ENCODE peak calls at places on chromosome 16, in four cellular contexts. D is ovary, X is suprapubic skin, T is K562. L is an unnamed sample. For H3K4me1, the result is how much of the 10 kb centered on the place peaks cover.

GRCh38 chr16:22191966-22192260 is 14.2 kb upstream of the EEF2K start:
- DNase-seq in D (peak), X (no peak), T (peak), L (no peak)

GRCh38 chr16:57899771-57900661 is 70.9 kb downstream of the CNGB1 start:
- DNase-seq in T (peak), X (no peak), D (peak), L (no peak)

GRCh38 chr16:82784567-82784956 is 157.8 kb downstream of the CDH13 start:
- DNase-seq in X (no peak), D (no peak), T (no peak), L (no peak)

GRCh38 chr16:51129105-51129504 is 22.0 kb downstream of the SALL1 start:
- DNase-seq in X (no peak), T (no peak), D (no peak), L (no peak)

GRCh38 chr16:23754594-23755483 is at the start of gene CHP2:
- DNase-seq in X (no peak), D (no peak), T (peak), L (no peak)

GRCh38 chr16:1155353-1156110 is 2.6 kb downstream of the CACNA1H start:
- DNase-seq in T (no peak), X (no peak), D (peak), L (no peak)

GRCh38 chr16:73062640-73063283 is 14.8 kb upstream of the ZFHX3 start:
- DNase-seq in D (no peak), T (no peak), X (no peak), L (no peak)

GRCh38 chr16:58299757-58300349 is 5.0 kb upstream of the PRSS54 start:
- DNase-seq in X (no peak), T (peak), D (no peak), L (no peak)

GRCh38 chr16:85861095-85861825 is 37.7 kb upstream of the IRF8 start:
- DNase-seq in D (no peak), X (no peak), T (no peak), L (no peak)

GRCh38 chr16:56246051-56246817 is 54.9 kb downstream of the GNAO1 start:
- DNase-seq in D (no peak), T (peak), X (no peak), L (no peak)

GRCh38 chr16:508884-509736 is 18.4 kb upstream of the CAPN15 start:
- DNase-seq in X (no peak), D (no peak), T (no peak), L (no peak)

GRCh38 chr16:1493746-1494094 is 560 bp downstream of the TELO2 start:
- DNase-seq in D (no peak), X (no peak), T (peak), L (no peak)

GRCh38 chr16:31064882-31065461 is 9.1 kb downstream of the ZNF668 start:
- DNase-seq in D (no peak), X (no peak), T (no peak), L (no peak)

GRCh38 chr16:50173318-50173717 is 20.2 kb downstream of the TENT4B start:
- DNase-seq in T (no peak), X (no peak), D (no peak), L (no peak)

GRCh38 chr16:79509221-79509631 is 91.3 kb downstream of the MAF start:
- DNase-seq in D (no peak), T (no peak), X (no peak), L (no peak)

GRCh38 chr16:86872126-86872525 is 293.8 kb downstream of the FOXL1 start:
- DNase-seq in D (no peak), T (no peak), X (no peak), L (no peak)

GRCh38 chr16:86869288-86870022 is 291.1 kb downstream of the FOXL1 start:
- DNase-seq in T (peak), X (no peak), D (no peak), L (no peak)

GRCh38 chr16:86874141-86874540 is 295.8 kb downstream of the FOXL1 start:
- DNase-seq in T (peak), D (no peak), X (no peak), L (no peak)

GRCh38 chr16:86876499-86876898 is 298.1 kb downstream of the FOXL1 start:
- DNase-seq in D (no peak), T (no peak), X (no peak), L (no peak)

GRCh38 chr16:86872833-86873232 is 294.5 kb downstream of the FOXL1 start:
- DNase-seq in X (no peak), D (no peak), T (no peak), L (no peak)
- H3K4me1 ChIP-seq in X (under half), D (under half), T (under half), L (under half)

GRCh38 chr16:3022208-3022696 is 1.5 kb downstream of the HCFC1R1 start:
- DNase-seq in X (peak), T (peak), D (peak), L (peak)

GRCh38 chr16:3020247-3020603 is at the start of gene TNFRSF12A:
- DNase-seq in D (peak), T (peak), X (no peak), L (peak)

GRCh38 chr16:3022697-3023414 is 886 bp downstream of the HCFC1R1 start:
- DNase-seq in D (no peak), T (no peak), X (no peak), L (no peak)

GRCh38 chr16:3020604-3021448 is 658 bp downstream of the TNFRSF12A start:
- DNase-seq in T (peak), D (peak), X (peak), L (peak)

GRCh38 chr16:3021449-3022207 is 1.5 kb downstream of the TNFRSF12A start:
- DNase-seq in D (peak), T (peak), X (peak), L (no peak)
- TF ChIP-seq EP300 in D (no peak), T (no peak), X (no peak), L (no peak)

GRCh38 chr16:17914168-17914567 is 422.4 kb downstream of the NPIPA8 start:
- DNase-seq in D (no peak), T (no peak), X (no peak), L (no peak)
- H3K4me1 ChIP-seq in D (under half), T (under half), X (under half), L (under half)

GRCh38 chr16:14632693-14633569 is at the start of gene BFAR:
- DNase-seq in D (peak), T (peak), X (peak), L (peak)
- TF ChIP-seq EP300 in D (peak), T (peak), X (no peak), L (no peak)

DNA sequence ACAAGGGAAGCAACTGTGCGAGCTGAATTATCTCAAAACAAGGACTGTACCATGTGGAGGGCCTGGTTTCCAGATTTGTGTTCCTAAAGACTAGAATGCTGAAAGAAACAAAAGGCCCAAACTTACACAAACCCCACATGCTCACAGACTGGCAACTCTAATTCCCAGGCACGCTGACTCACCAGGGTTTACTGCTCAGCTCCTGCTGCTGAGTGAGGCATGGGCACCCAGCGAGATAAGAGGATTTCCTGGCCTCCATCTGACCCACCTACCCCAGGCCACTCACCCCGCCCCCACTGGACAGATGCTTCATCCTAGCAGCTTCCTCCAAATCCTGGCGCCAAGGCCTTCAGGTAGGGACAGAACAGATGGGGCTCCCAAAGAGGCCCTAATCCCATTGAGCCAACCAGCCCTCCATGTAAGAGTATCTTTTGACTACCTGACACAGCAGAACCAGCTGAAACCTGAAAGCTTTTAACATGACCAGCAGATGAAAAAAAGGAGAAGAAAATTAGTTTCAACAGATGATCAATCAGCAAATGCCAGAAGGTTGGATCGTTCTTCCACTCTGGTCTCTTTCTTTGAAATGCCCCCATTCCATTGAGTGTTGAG is 33.9 kb downstream of the DCUN1D3 start:
- DNase-seq in D (peak), X (peak), T (peak), L (no peak)
- H3K4me1 ChIP-seq in D (under half), X (half or more), T (under half), L (half or more)

GRCh38 chr16:13148836-13149235 is 247.4 kb downstream of the SHISA9 start:
- DNase-seq in T (no peak), X (no peak), D (no peak), L (no peak)

GRCh38 chr16:13146829-13147228 is 245.4 kb downstream of the SHISA9 start:
- DNase-seq in T (no peak), D (no peak), X (no peak), L (no peak)

GRCh38 chr16:13150181-13150885 is 248.9 kb downstream of the SHISA9 start:
- DNase-seq in T (no peak), D (no peak), X (no peak), L (no peak)

GRCh38 chr16:13143551-13143950 is 242.2 kb downstream of the SHISA9 start:
- DNase-seq in D (no peak), T (no peak), X (no peak), L (no peak)

GRCh38 chr16:13148294-13148693 is 246.9 kb downstream of the SHISA9 start:
- DNase-seq in D (no peak), T (no peak), X (no peak), L (no peak)
- TF ChIP-seq EP300 in D (no peak), T (no peak), X (no peak), L (no peak)

DNA sequence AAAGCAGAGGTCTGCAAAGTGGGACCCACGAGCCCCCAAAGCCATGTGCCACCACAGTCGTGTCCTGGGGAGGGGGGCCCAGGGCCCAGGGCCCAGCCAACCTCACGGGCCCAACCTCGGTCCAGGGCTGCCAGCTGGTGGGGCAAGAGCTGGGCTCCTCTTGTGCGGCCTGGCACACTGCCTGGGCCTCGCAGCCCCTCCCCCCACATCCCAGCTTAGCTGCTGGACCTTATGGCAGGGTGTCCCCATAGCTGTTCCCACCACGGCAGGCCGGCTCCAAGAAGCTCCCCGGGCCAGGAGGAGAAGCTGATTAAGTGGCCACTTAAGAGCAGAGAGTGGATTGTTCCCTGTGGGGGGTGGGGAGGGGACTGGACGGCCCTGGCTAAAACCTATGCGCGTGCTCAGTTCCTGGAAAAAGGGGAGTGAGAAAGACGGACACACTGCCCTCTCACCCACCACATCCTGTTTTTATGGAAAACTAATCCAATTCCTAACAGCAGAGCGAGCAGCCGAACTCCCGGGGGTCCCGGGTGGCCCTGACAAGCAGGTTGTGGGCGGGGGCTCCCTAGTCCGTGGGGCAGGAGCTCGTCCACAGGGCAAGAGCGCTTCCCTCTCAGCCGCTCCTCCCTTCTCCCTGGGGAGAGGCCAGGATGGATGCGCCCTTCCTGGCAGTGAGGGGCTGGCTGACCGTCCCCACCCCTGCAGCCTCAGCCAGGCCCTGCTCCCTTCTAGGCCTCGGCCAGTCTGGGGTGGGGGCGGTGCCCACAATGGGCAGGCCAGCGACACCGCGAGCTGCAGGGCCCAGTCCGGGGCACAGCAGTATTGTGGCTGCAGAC is 16.8 kb downstream of the PIEZO1 start:
- DNase-seq in D (peak), T (peak), X (no peak), L (no peak)
- H3K4me1 ChIP-seq in D (under half), T (half or more), X (half or more), L (half or more)

DNA sequence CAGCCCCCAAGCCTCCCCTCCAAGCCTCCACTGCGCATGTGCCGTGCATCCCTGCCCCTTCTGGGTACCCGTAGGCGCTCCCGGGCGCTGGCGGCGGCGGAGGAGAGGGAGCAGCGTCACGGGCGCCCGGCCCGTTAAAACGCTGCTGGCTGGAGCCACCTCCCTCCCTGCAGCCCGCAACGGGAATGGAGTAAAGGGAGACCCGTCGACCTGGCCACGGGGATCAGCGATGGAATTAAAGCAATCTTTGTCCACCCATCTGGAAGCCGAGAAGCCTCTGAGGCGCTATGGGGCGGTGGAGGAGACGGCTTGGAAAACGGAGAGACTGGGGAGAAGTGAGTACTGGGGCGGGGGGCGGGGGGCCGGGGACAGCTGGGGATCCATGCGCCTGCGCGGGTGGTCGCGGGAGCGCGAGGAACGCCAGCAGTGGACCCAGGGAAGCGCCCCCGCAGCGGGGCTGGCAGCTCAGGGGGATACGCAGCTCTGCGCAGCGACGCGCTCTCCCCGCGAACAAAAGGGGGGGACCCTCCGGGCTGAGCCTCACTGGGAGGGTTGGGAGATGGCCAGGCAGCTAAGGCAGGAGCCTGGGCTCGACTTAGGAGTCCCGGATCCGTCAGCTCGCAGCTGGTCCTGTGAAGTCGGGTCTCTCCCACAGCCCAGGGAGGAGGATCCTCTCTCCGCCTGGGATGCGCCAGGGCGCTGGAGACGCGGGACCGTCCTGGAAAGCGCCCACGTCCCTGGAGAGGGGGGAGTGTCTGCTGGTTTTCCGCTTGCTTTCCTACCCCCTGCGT is at the start of gene BMERB1:
- DNase-seq in X (peak), T (no peak), D (peak), L (no peak)
- TF ChIP-seq EP300 in X (no peak), T (no peak), D (no peak), L (no peak)

L was measured in esophagus muscularis mucosa.